ENCODE peak calls at places on chromosomes 16 and 17, in nine cellular contexts. One of them, this sample, is unnamed.

GRCh38 chr17:19301274-19301946 is 61.1 kb downstream of the B9D1 start:
- DNase-seq in naive B cell: no peak
- DNase-seq in foreskin fibroblast: no peak
- DNase-seq in heart left ventricle: no peak
- DNase-seq in ovary: no peak
- DNase-seq in mesendoderm: no peak
- DNase-seq in prostate gland: no peak
- DNase-seq in A172: no peak
- DNase-seq in fibroblast of the aortic adventitia: no peak
- DNase-seq in this sample: no peak

GRCh38 chr16:55662641-55663040 is 6.9 kb downstream of the SLC6A2 start:
- DNase-seq in naive B cell: no peak
- DNase-seq in foreskin fibroblast: no peak
- DNase-seq in heart left ventricle: no peak
- DNase-seq in ovary: no peak
- DNase-seq in mesendoderm: peak
- DNase-seq in prostate gland: no peak
- DNase-seq in A172: no peak
- DNase-seq in fibroblast of the aortic adventitia: no peak
- DNase-seq in this sample: no peak

GRCh38 chr16:17476414-17477259 is 5.9 kb upstream of the XYLT1 start:
- DNase-seq in naive B cell: peak
- DNase-seq in foreskin fibroblast: peak
- DNase-seq in heart left ventricle: no peak
- DNase-seq in ovary: peak
- DNase-seq in mesendoderm: peak
- DNase-seq in prostate gland: peak
- DNase-seq in A172: no peak
- DNase-seq in fibroblast of the aortic adventitia: peak
- DNase-seq in this sample: peak

GRCh38 chr16:17318200-17318599 is 152.6 kb downstream of the XYLT1 start:
- DNase-seq in naive B cell: no peak
- DNase-seq in foreskin fibroblast: peak
- DNase-seq in heart left ventricle: no peak
- DNase-seq in ovary: no peak
- DNase-seq in mesendoderm: peak
- DNase-seq in prostate gland: peak
- DNase-seq in A172: no peak
- DNase-seq in fibroblast of the aortic adventitia: peak
- DNase-seq in this sample: no peak

GRCh38 chr17:58710948-58711552 is 18.6 kb downstream of the RAD51C start:
- DNase-seq in naive B cell: peak
- DNase-seq in foreskin fibroblast: peak
- DNase-seq in heart left ventricle: no peak
- DNase-seq in ovary: no peak
- DNase-seq in mesendoderm: peak
- DNase-seq in prostate gland: peak
- DNase-seq in A172: peak
- DNase-seq in fibroblast of the aortic adventitia: peak
- DNase-seq in this sample: no peak

GRCh38 chr16:85361441-85362118 is 249.3 kb upstream of the CIBAR2 start:
- DNase-seq in naive B cell: no peak
- DNase-seq in foreskin fibroblast: no peak
- DNase-seq in heart left ventricle: peak
- DNase-seq in ovary: no peak
- DNase-seq in mesendoderm: no peak
- DNase-seq in prostate gland: no peak
- DNase-seq in A172: no peak
- DNase-seq in fibroblast of the aortic adventitia: no peak
- DNase-seq in this sample: no peak

GRCh38 chr16:35685085-35685484 is 2225.7 kb downstream of the TP53TG3F start:
- DNase-seq in naive B cell: no peak
- DNase-seq in foreskin fibroblast: no peak
- DNase-seq in heart left ventricle: no peak
- DNase-seq in ovary: no peak
- DNase-seq in mesendoderm: no peak
- DNase-seq in prostate gland: no peak
- DNase-seq in A172: no peak
- DNase-seq in fibroblast of the aortic adventitia: no peak
- DNase-seq in this sample: no peak

GRCh38 chr16:4244254-4244812 is 2.5 kb upstream of the SRL start:
- DNase-seq in naive B cell: no peak
- DNase-seq in foreskin fibroblast: no peak
- DNase-seq in heart left ventricle: no peak
- DNase-seq in ovary: no peak
- DNase-seq in mesendoderm: peak
- DNase-seq in prostate gland: no peak
- DNase-seq in A172: no peak
- DNase-seq in fibroblast of the aortic adventitia: no peak
- DNase-seq in this sample: no peak

GRCh38 chr17:34163123-34163522 is 92.0 kb upstream of the CCL2 start:
- DNase-seq in naive B cell: no peak
- DNase-seq in foreskin fibroblast: no peak
- DNase-seq in heart left ventricle: no peak
- DNase-seq in ovary: no peak
- DNase-seq in mesendoderm: no peak
- DNase-seq in prostate gland: no peak
- DNase-seq in A172: no peak
- DNase-seq in fibroblast of the aortic adventitia: no peak
- DNase-seq in this sample: no peak

GRCh38 chr16:76277099-76278030 is at the start of gene CNTNAP4:
- DNase-seq in naive B cell: no peak
- DNase-seq in foreskin fibroblast: no peak
- DNase-seq in heart left ventricle: no peak
- DNase-seq in ovary: peak
- DNase-seq in mesendoderm: peak
- DNase-seq in prostate gland: no peak
- DNase-seq in A172: no peak
- DNase-seq in fibroblast of the aortic adventitia: no peak
- DNase-seq in this sample: no peak

GRCh38 chr17:51164911-51165679 is 1.1 kb upstream of the NME2 start:
- DNase-seq in naive B cell: no peak
- DNase-seq in foreskin fibroblast: no peak
- DNase-seq in heart left ventricle: no peak
- DNase-seq in ovary: peak
- DNase-seq in mesendoderm: peak
- DNase-seq in prostate gland: no peak
- DNase-seq in A172: no peak
- DNase-seq in fibroblast of the aortic adventitia: no peak
- DNase-seq in this sample: peak

GRCh38 chr17:39663688-39664580 is 1.2 kb upstream of the TCAP start:
- DNase-seq in naive B cell: no peak
- DNase-seq in foreskin fibroblast: peak
- DNase-seq in heart left ventricle: no peak
- DNase-seq in ovary: no peak
- DNase-seq in mesendoderm: peak
- DNase-seq in prostate gland: no peak
- DNase-seq in A172: peak
- DNase-seq in fibroblast of the aortic adventitia: no peak
- DNase-seq in this sample: peak

GRCh38 chr16:56277040-56277439 is 85.8 kb downstream of the GNAO1 start:
- DNase-seq in naive B cell: no peak
- DNase-seq in foreskin fibroblast: no peak
- DNase-seq in heart left ventricle: no peak
- DNase-seq in ovary: no peak
- DNase-seq in mesendoderm: peak
- DNase-seq in prostate gland: no peak
- DNase-seq in A172: no peak
- DNase-seq in fibroblast of the aortic adventitia: no peak
- DNase-seq in this sample: peak

GRCh38 chr16:89052824-89053724 is 40.6 kb upstream of the ACSF3 start:
- DNase-seq in naive B cell: no peak
- DNase-seq in foreskin fibroblast: no peak
- DNase-seq in heart left ventricle: peak
- DNase-seq in ovary: no peak
- DNase-seq in mesendoderm: no peak
- DNase-seq in prostate gland: peak
- DNase-seq in A172: peak
- DNase-seq in fibroblast of the aortic adventitia: peak
- DNase-seq in this sample: peak

GRCh38 chr16:998615-999014 is 17.0 kb downstream of the SOX8 start:
- DNase-seq in naive B cell: no peak
- DNase-seq in foreskin fibroblast: no peak
- DNase-seq in heart left ventricle: no peak
- DNase-seq in ovary: no peak
- DNase-seq in mesendoderm: no peak
- DNase-seq in prostate gland: no peak
- DNase-seq in A172: no peak
- DNase-seq in fibroblast of the aortic adventitia: no peak
- DNase-seq in this sample: no peak

GRCh38 chr17:17824119-17824779 is 12.5 kb downstream of the SREBF1 start:
- DNase-seq in naive B cell: no peak
- DNase-seq in foreskin fibroblast: no peak
- DNase-seq in heart left ventricle: no peak
- DNase-seq in ovary: no peak
- DNase-seq in mesendoderm: peak
- DNase-seq in prostate gland: no peak
- DNase-seq in A172: no peak
- DNase-seq in fibroblast of the aortic adventitia: no peak
- DNase-seq in this sample: no peak

GRCh38 chr17:27283057-27283456 is 10.9 kb upstream of the WSB1 start:
- DNase-seq in naive B cell: peak
- DNase-seq in foreskin fibroblast: no peak
- DNase-seq in heart left ventricle: no peak
- DNase-seq in ovary: no peak
- DNase-seq in mesendoderm: no peak
- DNase-seq in prostate gland: no peak
- DNase-seq in A172: no peak
- DNase-seq in fibroblast of the aortic adventitia: no peak
- DNase-seq in this sample: no peak

GRCh38 chr16:49466529-49466831 is 92.9 kb downstream of the C16orf78 start:
- DNase-seq in naive B cell: no peak
- DNase-seq in foreskin fibroblast: no peak
- DNase-seq in heart left ventricle: no peak
- DNase-seq in ovary: no peak
- DNase-seq in mesendoderm: no peak
- DNase-seq in prostate gland: no peak
- DNase-seq in A172: no peak
- DNase-seq in fibroblast of the aortic adventitia: no peak
- DNase-seq in this sample: no peak

GRCh38 chr17:8940866-8941471 is 24.5 kb downstream of the PIK3R5 start:
- DNase-seq in naive B cell: no peak
- DNase-seq in foreskin fibroblast: no peak
- DNase-seq in heart left ventricle: no peak
- DNase-seq in ovary: no peak
- DNase-seq in mesendoderm: no peak
- DNase-seq in prostate gland: no peak
- DNase-seq in A172: no peak
- DNase-seq in fibroblast of the aortic adventitia: no peak
- DNase-seq in this sample: no peak

GRCh38 chr16:50166511-50167500 is 13.7 kb downstream of the TENT4B start:
- DNase-seq in naive B cell: no peak
- DNase-seq in foreskin fibroblast: no peak
- DNase-seq in heart left ventricle: no peak
- DNase-seq in ovary: no peak
- DNase-seq in mesendoderm: no peak
- DNase-seq in prostate gland: no peak
- DNase-seq in A172: peak
- DNase-seq in fibroblast of the aortic adventitia: no peak
- DNase-seq in this sample: no peak

GRCh38 chr16:48478418-48478817 is 93.2 kb upstream of the SIAH1 start:
- DNase-seq in naive B cell: no peak
- DNase-seq in foreskin fibroblast: no peak
- DNase-seq in heart left ventricle: no peak
- DNase-seq in ovary: no peak
- DNase-seq in mesendoderm: peak
- DNase-seq in prostate gland: no peak
- DNase-seq in A172: no peak
- DNase-seq in fibroblast of the aortic adventitia: no peak
- DNase-seq in this sample: no peak

GRCh38 chr16:24132048-24132796 is 123.9 kb upstream of the CACNG3 start:
- DNase-seq in naive B cell: no peak
- DNase-seq in foreskin fibroblast: no peak
- DNase-seq in heart left ventricle: no peak
- DNase-seq in ovary: no peak
- DNase-seq in mesendoderm: peak
- DNase-seq in prostate gland: no peak
- DNase-seq in A172: no peak
- DNase-seq in fibroblast of the aortic adventitia: no peak
- DNase-seq in this sample: no peak

This sample was measured in A549.